ENCODE peak calls at places on chromosomes 7 and 10, in ten cellular contexts. One of them, this sample, is unnamed.

GRCh38 chr10:1290071-1290471 is 233.9 kb downstream of the WDR37 start:
- DNase-seq in A673: no peak
- DNase-seq in esophagus squamous epithelium: no peak
- DNase-seq in AG10803: no peak
- DNase-seq in fibroblast of pulmonary artery: no peak
- DNase-seq in Peyer's patch: no peak
- DNase-seq in stomach: no peak
- DNase-seq in fibroblast of the aortic adventitia: no peak
- DNase-seq in SK-N-SH: no peak
- DNase-seq in AG04450: no peak
- DNase-seq in this sample: no peak

GRCh38 chr7:17556247-17556646 is 257.8 kb downstream of the AHR start:
- DNase-seq in stomach: no peak
- DNase-seq in fibroblast of pulmonary artery: no peak
- DNase-seq in AG04450: no peak
- DNase-seq in Peyer's patch: no peak
- DNase-seq in esophagus squamous epithelium: no peak
- DNase-seq in fibroblast of the aortic adventitia: no peak
- DNase-seq in A673: no peak
- DNase-seq in AG10803: no peak
- DNase-seq in SK-N-SH: no peak
- DNase-seq in this sample: no peak

GRCh38 chr7:95758187-95758586 is 14.2 kb upstream of the DYNC1I1 start:
- DNase-seq in stomach: no peak
- DNase-seq in SK-N-SH: no peak
- DNase-seq in esophagus squamous epithelium: no peak
- DNase-seq in fibroblast of the aortic adventitia: no peak
- DNase-seq in A673: peak; percentile 74
- DNase-seq in fibroblast of pulmonary artery: no peak
- DNase-seq in Peyer's patch: no peak
- DNase-seq in AG10803: no peak
- DNase-seq in AG04450: no peak
- DNase-seq in this sample: no peak

GRCh38 chr10:85642421-85643170 is 724.0 kb downstream of the GRID1 start:
- DNase-seq in AG04450: no peak
- DNase-seq in Peyer's patch: no peak
- DNase-seq in A673: peak; percentile 80
- DNase-seq in fibroblast of the aortic adventitia: no peak
- DNase-seq in esophagus squamous epithelium: no peak
- DNase-seq in SK-N-SH: no peak
- DNase-seq in AG10803: peak; percentile 84
- DNase-seq in fibroblast of pulmonary artery: peak; percentile 30
- DNase-seq in stomach: no peak
- DNase-seq in this sample: peak; percentile 79

GRCh38 chr10:125082881-125083575 is 77.3 kb downstream of the CTBP2 start:
- DNase-seq in A673: no peak
- DNase-seq in Peyer's patch: no peak
- DNase-seq in AG10803: no peak
- DNase-seq in esophagus squamous epithelium: no peak
- DNase-seq in fibroblast of pulmonary artery: no peak
- DNase-seq in stomach: no peak
- DNase-seq in AG04450: no peak
- DNase-seq in SK-N-SH: no peak
- DNase-seq in fibroblast of the aortic adventitia: no peak
- DNase-seq in this sample: no peak

GRCh38 chr7:47751068-47751467 is 169.2 kb upstream of the TNS3 start:
- DNase-seq in fibroblast of the aortic adventitia: no peak
- DNase-seq in fibroblast of pulmonary artery: no peak
- DNase-seq in stomach: no peak
- DNase-seq in esophagus squamous epithelium: no peak
- DNase-seq in A673: no peak
- DNase-seq in AG04450: no peak
- DNase-seq in Peyer's patch: no peak
- DNase-seq in AG10803: no peak
- DNase-seq in SK-N-SH: no peak
- DNase-seq in this sample: no peak

GRCh38 chr7:102433319-102434038 is at the start of gene ORAI2:
- DNase-seq in AG10803: peak; percentile 56
- DNase-seq in fibroblast of pulmonary artery: peak; percentile 58
- DNase-seq in esophagus squamous epithelium: peak; percentile 16
- DNase-seq in AG04450: no peak
- DNase-seq in A673: peak; percentile 83
- DNase-seq in fibroblast of the aortic adventitia: peak; percentile 45
- DNase-seq in Peyer's patch: peak; percentile 88
- DNase-seq in stomach: peak; percentile 82
- DNase-seq in SK-N-SH: peak; percentile 100
- DNase-seq in this sample: peak; percentile 62

GRCh38 chr7:51267169-51267568 is 49.4 kb downstream of the COBL start:
- DNase-seq in fibroblast of pulmonary artery: no peak
- DNase-seq in Peyer's patch: no peak
- DNase-seq in SK-N-SH: no peak
- DNase-seq in stomach: no peak
- DNase-seq in fibroblast of the aortic adventitia: no peak
- DNase-seq in A673: no peak
- DNase-seq in AG10803: no peak
- DNase-seq in AG04450: no peak
- DNase-seq in esophagus squamous epithelium: no peak
- DNase-seq in this sample: no peak

GRCh38 chr10:71916827-71917226 is 47.4 kb upstream of the CHST3 start:
- DNase-seq in Peyer's patch: no peak
- DNase-seq in AG10803: no peak
- DNase-seq in fibroblast of the aortic adventitia: no peak
- DNase-seq in stomach: no peak
- DNase-seq in A673: no peak
- DNase-seq in esophagus squamous epithelium: no peak
- DNase-seq in AG04450: no peak
- DNase-seq in fibroblast of pulmonary artery: no peak
- DNase-seq in SK-N-SH: no peak
- DNase-seq in this sample: no peak

GRCh38 chr10:86077271-86077670 is 289.3 kb downstream of the GRID1 start:
- DNase-seq in Peyer's patch: no peak
- DNase-seq in SK-N-SH: no peak
- DNase-seq in fibroblast of the aortic adventitia: no peak
- DNase-seq in esophagus squamous epithelium: no peak
- DNase-seq in AG10803: no peak
- DNase-seq in AG04450: no peak
- DNase-seq in fibroblast of pulmonary artery: no peak
- DNase-seq in stomach: peak; percentile 7
- DNase-seq in A673: no peak
- DNase-seq in this sample: no peak

GRCh38 chr10:97466755-97467154 is 20.8 kb downstream of the ZDHHC16 start:
- DNase-seq in AG10803: peak; percentile 37
- DNase-seq in stomach: no peak
- DNase-seq in esophagus squamous epithelium: no peak
- DNase-seq in SK-N-SH: no peak
- DNase-seq in fibroblast of pulmonary artery: peak; percentile 24
- DNase-seq in fibroblast of the aortic adventitia: peak; percentile 35
- DNase-seq in Peyer's patch: no peak
- DNase-seq in A673: no peak
- DNase-seq in AG04450: no peak
- DNase-seq in this sample: no peak

GRCh38 chr10:123868058-123868995 is 23.3 kb downstream of the CPXM2 start:
- DNase-seq in AG04450: no peak
- DNase-seq in fibroblast of the aortic adventitia: no peak
- DNase-seq in Peyer's patch: no peak
- DNase-seq in A673: no peak
- DNase-seq in esophagus squamous epithelium: no peak
- DNase-seq in stomach: no peak
- DNase-seq in AG10803: no peak
- DNase-seq in fibroblast of pulmonary artery: no peak
- DNase-seq in SK-N-SH: no peak
- DNase-seq in this sample: no peak

GRCh38 chr7:129502708-129503685 is 666 bp downstream of the SMKR1 start:
- DNase-seq in fibroblast of pulmonary artery: no peak
- DNase-seq in stomach: peak; percentile 25
- DNase-seq in AG10803: no peak
- DNase-seq in SK-N-SH: peak; percentile 90
- DNase-seq in A673: no peak
- DNase-seq in AG04450: no peak
- DNase-seq in esophagus squamous epithelium: no peak
- DNase-seq in fibroblast of the aortic adventitia: no peak
- DNase-seq in Peyer's patch: peak; percentile 18
- DNase-seq in this sample: no peak

GRCh38 chr10:110733256-110733952 is 89.3 kb downstream of the RBM20 start:
- DNase-seq in AG10803: no peak
- DNase-seq in A673: peak; percentile 52
- DNase-seq in fibroblast of the aortic adventitia: peak; percentile 31
- DNase-seq in fibroblast of pulmonary artery: no peak
- DNase-seq in Peyer's patch: no peak
- DNase-seq in AG04450: no peak
- DNase-seq in SK-N-SH: no peak
- DNase-seq in stomach: no peak
- DNase-seq in esophagus squamous epithelium: no peak
- DNase-seq in this sample: peak; percentile 37
- H3K4me3 ChIP-seq in AG10803: no peak overlapping the region
- H3K4me3 ChIP-seq in A673: peak overlapping the region; percentile 21
- H3K4me3 ChIP-seq in fibroblast of the aortic adventitia: peak overlapping the region; percentile 54
- H3K4me3 ChIP-seq in fibroblast of pulmonary artery: no peak overlapping the region
- H3K4me3 ChIP-seq in Peyer's patch: no peak overlapping the region
- H3K4me3 ChIP-seq in AG04450: peak overlapping the region; percentile 23
- H3K4me3 ChIP-seq in SK-N-SH: no peak overlapping the region
- H3K4me3 ChIP-seq in stomach: peak overlapping the region; percentile 27
- H3K4me3 ChIP-seq in esophagus squamous epithelium: peak overlapping the region; percentile 5
- H3K4me3 ChIP-seq in this sample: peak overlapping the region; percentile 36

GRCh38 chr10:103700436-103700715 is 155.0 kb downstream of the SH3PXD2A start:
- DNase-seq in fibroblast of the aortic adventitia: no peak
- DNase-seq in AG04450: no peak
- DNase-seq in fibroblast of pulmonary artery: no peak
- DNase-seq in stomach: no peak
- DNase-seq in SK-N-SH: no peak
- DNase-seq in A673: no peak
- DNase-seq in esophagus squamous epithelium: no peak
- DNase-seq in Peyer's patch: no peak
- DNase-seq in AG10803: no peak
- DNase-seq in this sample: no peak

GRCh38 chr10:103698266-103698665 is 157.1 kb downstream of the SH3PXD2A start:
- DNase-seq in fibroblast of pulmonary artery: no peak
- DNase-seq in AG10803: no peak
- DNase-seq in AG04450: no peak
- DNase-seq in fibroblast of the aortic adventitia: no peak
- DNase-seq in SK-N-SH: no peak
- DNase-seq in A673: no peak
- DNase-seq in Peyer's patch: no peak
- DNase-seq in stomach: no peak
- DNase-seq in esophagus squamous epithelium: no peak
- DNase-seq in this sample: no peak

GRCh38 chr10:103701380-103702222 is 153.8 kb downstream of the SH3PXD2A start:
- DNase-seq in A673: no peak
- DNase-seq in SK-N-SH: no peak
- DNase-seq in fibroblast of the aortic adventitia: no peak
- DNase-seq in AG10803: no peak
- DNase-seq in Peyer's patch: no peak
- DNase-seq in stomach: no peak
- DNase-seq in AG04450: no peak
- DNase-seq in fibroblast of pulmonary artery: no peak
- DNase-seq in esophagus squamous epithelium: no peak
- DNase-seq in this sample: no peak

GRCh38 chr10:103697787-103698186 is 157.6 kb downstream of the SH3PXD2A start:
- DNase-seq in SK-N-SH: no peak
- DNase-seq in stomach: no peak
- DNase-seq in fibroblast of the aortic adventitia: no peak
- DNase-seq in Peyer's patch: no peak
- DNase-seq in A673: no peak
- DNase-seq in esophagus squamous epithelium: no peak
- DNase-seq in AG04450: no peak
- DNase-seq in fibroblast of pulmonary artery: no peak
- DNase-seq in AG10803: no peak
- DNase-seq in this sample: no peak

GRCh38 chr10:103699611-103700435 is 155.6 kb downstream of the SH3PXD2A start:
- DNase-seq in Peyer's patch: no peak
- DNase-seq in AG04450: no peak
- DNase-seq in stomach: no peak
- DNase-seq in esophagus squamous epithelium: no peak
- DNase-seq in AG10803: no peak
- DNase-seq in fibroblast of pulmonary artery: no peak
- DNase-seq in A673: no peak
- DNase-seq in fibroblast of the aortic adventitia: no peak
- DNase-seq in SK-N-SH: peak; percentile 38
- DNase-seq in this sample: no peak
- TF ChIP-seq CTCF in Peyer's patch: no peak
- TF ChIP-seq CTCF in AG04450: peak; percentile 19
- TF ChIP-seq CTCF in stomach: no peak
- TF ChIP-seq CTCF in esophagus squamous epithelium: no peak
- TF ChIP-seq CTCF in AG10803: no peak
- TF ChIP-seq CTCF in fibroblast of pulmonary artery: peak; percentile 6
- TF ChIP-seq CTCF in A673: peak; percentile 12
- TF ChIP-seq CTCF in fibroblast of the aortic adventitia: peak; percentile 9
- TF ChIP-seq CTCF in SK-N-SH: peak; percentile 18
- TF ChIP-seq CTCF in this sample: peak; percentile 21

GRCh38 chr10:89861199-89861573 is 159.8 kb downstream of the KIF20B start:
- DNase-seq in fibroblast of pulmonary artery: no peak
- DNase-seq in A673: no peak
- DNase-seq in AG04450: no peak
- DNase-seq in Peyer's patch: no peak
- DNase-seq in esophagus squamous epithelium: no peak
- DNase-seq in fibroblast of the aortic adventitia: no peak
- DNase-seq in SK-N-SH: no peak
- DNase-seq in AG10803: no peak
- DNase-seq in stomach: no peak
- DNase-seq in this sample: no peak
- H3K4me3 ChIP-seq in fibroblast of pulmonary artery: no peak overlapping the region
- H3K4me3 ChIP-seq in A673: no peak overlapping the region
- H3K4me3 ChIP-seq in AG04450: peak overlapping the region; percentile 33
- H3K4me3 ChIP-seq in Peyer's patch: no peak overlapping the region
- H3K4me3 ChIP-seq in esophagus squamous epithelium: no peak overlapping the region
- H3K4me3 ChIP-seq in fibroblast of the aortic adventitia: no peak overlapping the region
- H3K4me3 ChIP-seq in SK-N-SH: no peak overlapping the region
- H3K4me3 ChIP-seq in AG10803: no peak overlapping the region
- H3K4me3 ChIP-seq in stomach: no peak overlapping the region
- H3K4me3 ChIP-seq in this sample: no peak overlapping the region

GRCh38 chr10:128542659-128543058 is 416.4 kb upstream of the MKI67 start:
- DNase-seq in Peyer's patch: no peak
- DNase-seq in A673: no peak
- DNase-seq in stomach: no peak
- DNase-seq in fibroblast of the aortic adventitia: no peak
- DNase-seq in esophagus squamous epithelium: no peak
- DNase-seq in AG10803: no peak
- DNase-seq in SK-N-SH: peak; percentile 30
- DNase-seq in fibroblast of pulmonary artery: no peak
- DNase-seq in AG04450: no peak
- DNase-seq in this sample: no peak

GRCh38 chr10:128537888-128538287 is 411.7 kb upstream of the MKI67 start:
- DNase-seq in esophagus squamous epithelium: no peak
- DNase-seq in Peyer's patch: no peak
- DNase-seq in fibroblast of the aortic adventitia: no peak
- DNase-seq in A673: peak; percentile 7
- DNase-seq in AG10803: no peak
- DNase-seq in AG04450: no peak
- DNase-seq in fibroblast of pulmonary artery: no peak
- DNase-seq in SK-N-SH: no peak
- DNase-seq in stomach: no peak
- DNase-seq in this sample: no peak

GRCh38 chr10:128543186-128543585 is 417.0 kb upstream of the MKI67 start:
- DNase-seq in A673: no peak
- DNase-seq in fibroblast of the aortic adventitia: no peak
- DNase-seq in SK-N-SH: no peak
- DNase-seq in AG10803: no peak
- DNase-seq in esophagus squamous epithelium: no peak
- DNase-seq in Peyer's patch: no peak
- DNase-seq in AG04450: no peak
- DNase-seq in fibroblast of pulmonary artery: no peak
- DNase-seq in stomach: no peak
- DNase-seq in this sample: no peak

GRCh38 chr10:128539784-128540759 is 413.8 kb upstream of the MKI67 start:
- DNase-seq in AG04450: no peak
- DNase-seq in fibroblast of the aortic adventitia: no peak
- DNase-seq in A673: no peak
- DNase-seq in fibroblast of pulmonary artery: no peak
- DNase-seq in esophagus squamous epithelium: no peak
- DNase-seq in stomach: no peak
- DNase-seq in Peyer's patch: no peak
- DNase-seq in SK-N-SH: peak; percentile 59
- DNase-seq in AG10803: no peak
- DNase-seq in this sample: no peak

GRCh38 chr10:128540806-128541739 is 414.9 kb upstream of the MKI67 start:
- DNase-seq in esophagus squamous epithelium: no peak
- DNase-seq in stomach: peak; percentile 29
- DNase-seq in fibroblast of the aortic adventitia: no peak
- DNase-seq in AG10803: no peak
- DNase-seq in A673: peak; percentile 53
- DNase-seq in fibroblast of pulmonary artery: no peak
- DNase-seq in AG04450: no peak
- DNase-seq in SK-N-SH: peak; percentile 77
- DNase-seq in Peyer's patch: no peak
- DNase-seq in this sample: no peak
- TF ChIP-seq CTCF in esophagus squamous epithelium: no peak
- TF ChIP-seq CTCF in stomach: no peak
- TF ChIP-seq CTCF in fibroblast of the aortic adventitia: no peak
- TF ChIP-seq CTCF in AG10803: no peak
- TF ChIP-seq CTCF in A673: peak; percentile 65
- TF ChIP-seq CTCF in fibroblast of pulmonary artery: no peak
- TF ChIP-seq CTCF in AG04450: no peak
- TF ChIP-seq CTCF in SK-N-SH: no peak
- TF ChIP-seq CTCF in Peyer's patch: no peak
- TF ChIP-seq CTCF in this sample: no peak

This sample was measured in astrocyte of the spinal cord.